ENCODE peak calls at places on chromosome 9, in four cellular contexts. I is HCT116, Z is neural progenitor cell, D is OCI-LY7. Q is an unnamed sample.
A peak's percentile ranks its signal among the peaks of the same experiment; 100 is the strongest.

GRCh38 chr9:128593039-128593438 is 40.7 kb downstream of the SPTAN1 start:
- DNase-seq in I (no peak), Z (no peak), D (no peak), Q (no peak)

GRCh38 chr9:123488683-123489321 is 132.8 kb downstream of the CRB2 start:
- DNase-seq in I (no peak), Z (peak; percentile 52), D (no peak), Q (no peak)

GRCh38 chr9:134640491-134641172 is 971 bp upstream of the COL5A1 start:
- DNase-seq in I (no peak), Z (peak; percentile 66), D (no peak), Q (no peak)

GRCh38 chr9:89871871-89872331 is 267.1 kb downstream of the GADD45G start:
- DNase-seq in I (no peak), Z (no peak), D (no peak), Q (no peak)

GRCh38 chr9:88312517-88313103 is 75.6 kb upstream of the SPIN1 start:
- DNase-seq in I (no peak), Z (no peak), D (no peak), Q (no peak)

GRCh38 chr9:108297025-108297424 is 558.8 kb downstream of the ACTL7B start:
- DNase-seq in I (no peak), Z (no peak), D (no peak), Q (no peak)

GRCh38 chr9:93061791-93062299 is 3.3 kb downstream of the SUSD3 start:
- DNase-seq in I (no peak), Z (peak; percentile 58), D (peak; percentile 97), Q (no peak)

GRCh38 chr9:130633336-130634190 is 30.8 kb upstream of the PRDM12 start:
- DNase-seq in I (no peak), Z (no peak), D (no peak), Q (no peak)

GRCh38 chr9:91847576-91847975 is 102.5 kb downstream of the ROR2 start:
- DNase-seq in I (no peak), Z (no peak), D (no peak), Q (no peak)

GRCh38 chr9:5186416-5187169 is 1.2 kb upstream of the INSL6 start:
- DNase-seq in I (peak; percentile 48), Z (peak; percentile 70), D (peak; percentile 50), Q (peak; percentile 71)

GRCh38 chr9:1890806-1891205 is 124.3 kb upstream of the SMARCA2 start:
- DNase-seq in I (no peak), Z (no peak), D (no peak), Q (no peak)

DNA sequence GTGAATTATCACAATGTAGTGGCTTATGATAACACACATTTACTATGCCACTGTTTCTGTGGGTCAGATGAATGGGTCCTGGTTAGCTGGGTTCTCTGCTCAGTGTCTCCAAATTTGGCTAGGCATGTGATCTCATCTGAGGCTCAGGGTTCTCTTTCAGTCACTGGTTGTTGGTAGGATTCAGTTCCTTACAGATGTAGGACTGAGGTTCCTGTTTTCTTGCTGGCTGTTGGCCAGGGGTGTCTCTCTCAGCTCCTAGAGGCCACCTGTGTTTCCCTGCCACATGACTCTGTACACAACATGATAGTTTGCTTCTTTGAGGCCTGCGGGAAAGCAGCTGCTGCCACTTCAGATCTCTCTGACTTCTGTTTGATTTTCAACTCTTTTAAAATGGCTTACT is 7.1 kb downstream of the NFX1 start:
- DNase-seq in I (no peak), Z (no peak), D (peak; percentile 94), Q (no peak)
- TF ChIP-seq EZH2phosphoT487 in I (no peak), Z (no peak), D (no peak), Q (no peak)

DNA sequence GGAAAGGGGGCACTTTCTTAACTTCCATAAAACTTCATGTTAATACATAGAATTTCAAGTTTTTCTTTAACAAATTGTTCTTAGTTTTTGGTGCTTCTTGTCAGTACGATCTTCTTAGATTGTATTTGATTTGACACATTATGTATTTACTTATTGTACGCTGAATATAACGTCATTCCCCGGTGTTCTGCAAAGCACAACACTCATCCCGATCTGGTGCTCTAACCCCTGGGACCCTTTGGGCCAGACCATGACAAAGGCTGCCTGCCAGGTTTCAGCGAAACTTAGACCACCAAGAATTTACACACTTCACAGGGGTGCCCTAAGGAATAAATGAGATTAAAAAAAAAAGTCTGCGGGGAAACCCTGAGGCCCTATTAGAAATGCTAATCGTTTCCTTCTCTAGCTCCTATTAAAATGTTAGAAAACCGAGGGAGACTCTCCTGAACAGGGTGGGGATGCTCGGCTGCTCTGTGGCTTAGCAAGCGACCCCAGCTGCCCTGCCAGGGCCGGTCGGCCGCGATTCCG is 886 bp upstream of the ANP32B start:
- DNase-seq in I (no peak), Z (no peak), D (no peak), Q (no peak)
- H3K79me2 ChIP-seq in I (peaks cover 37% of the 10 kb centered on the region), Z (peaks cover 40% of the 10 kb centered on the region), D (peaks cover 51% of the 10 kb centered on the region), Q (peaks cover 43% of the 10 kb centered on the region)

GRCh38 chr9:114674798-114675554 is 7.0 kb downstream of the TEX48 start:
- DNase-seq in I (no peak), Z (no peak), D (no peak), Q (no peak)
- TF ChIP-seq CTCF in I (no peak), Z (no peak), D (no peak), Q (no peak)

GRCh38 chr9:137198748-137199276 is 1.7 kb downstream of the TPRN start:
- DNase-seq in I (no peak), Z (no peak), D (no peak), Q (no peak)
- TF ChIP-seq EZH2phosphoT487 in I (no peak), Z (no peak), D (no peak), Q (no peak)

GRCh38 chr9:112489876-112490661 is 3.4 kb downstream of the KIAA1958 start:
- DNase-seq in I (no peak), Z (peak; percentile 33), D (no peak), Q (no peak)

GRCh38 chr9:112496074-112496722 is 9.6 kb downstream of the KIAA1958 start:
- DNase-seq in I (no peak), Z (no peak), D (no peak), Q (peak; percentile 8)

GRCh38 chr9:112494153-112494552 is 7.5 kb downstream of the KIAA1958 start:
- DNase-seq in I (no peak), Z (no peak), D (no peak), Q (no peak)

GRCh38 chr9:112495614-112496013 is 9.0 kb downstream of the KIAA1958 start:
- DNase-seq in I (no peak), Z (no peak), D (no peak), Q (no peak)

DNA sequence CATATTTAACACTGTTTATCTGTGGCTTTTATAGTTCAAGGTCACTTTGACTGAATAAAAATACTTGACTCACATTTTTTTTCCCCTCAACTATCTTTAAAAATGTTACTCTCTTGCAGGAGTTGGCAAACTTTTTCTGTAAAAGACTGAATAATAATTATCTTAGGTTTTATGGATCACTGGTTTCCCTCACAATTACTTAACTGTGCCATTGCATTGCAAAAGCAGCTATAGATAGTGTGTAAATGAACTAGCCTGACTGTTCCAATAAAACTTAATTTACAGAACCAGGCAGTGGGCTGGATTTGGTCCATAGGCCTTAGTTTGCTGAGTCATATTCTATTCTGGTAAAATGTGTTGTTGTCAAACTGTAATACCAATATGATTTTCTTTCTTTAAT is 7.1 kb downstream of the KIAA1958 start:
- DNase-seq in I (no peak), Z (no peak), D (no peak), Q (peak; percentile 13)
- H3K79me2 ChIP-seq in I (peaks cover 64% of the 10 kb centered on the region), Z (peaks cover 100% of the 10 kb centered on the region), D (peaks cover 72% of the 10 kb centered on the region), Q (peaks cover 29% of the 10 kb centered on the region)

GRCh38 chr9:3858961-3859360 is 333.2 kb upstream of the RFX3 start:
- DNase-seq in I (no peak), Z (no peak), D (no peak), Q (peak; percentile 70)

GRCh38 chr9:3865373-3865772 is 339.6 kb upstream of the RFX3 start:
- DNase-seq in I (no peak), Z (no peak), D (no peak), Q (peak; percentile 21)

GRCh38 chr9:3863686-3864085 is 337.9 kb upstream of the RFX3 start:
- DNase-seq in I (no peak), Z (no peak), D (no peak), Q (no peak)

GRCh38 chr9:3868012-3868411 is 342.2 kb upstream of the RFX3 start:
- DNase-seq in I (no peak), Z (no peak), D (no peak), Q (no peak)

DNA sequence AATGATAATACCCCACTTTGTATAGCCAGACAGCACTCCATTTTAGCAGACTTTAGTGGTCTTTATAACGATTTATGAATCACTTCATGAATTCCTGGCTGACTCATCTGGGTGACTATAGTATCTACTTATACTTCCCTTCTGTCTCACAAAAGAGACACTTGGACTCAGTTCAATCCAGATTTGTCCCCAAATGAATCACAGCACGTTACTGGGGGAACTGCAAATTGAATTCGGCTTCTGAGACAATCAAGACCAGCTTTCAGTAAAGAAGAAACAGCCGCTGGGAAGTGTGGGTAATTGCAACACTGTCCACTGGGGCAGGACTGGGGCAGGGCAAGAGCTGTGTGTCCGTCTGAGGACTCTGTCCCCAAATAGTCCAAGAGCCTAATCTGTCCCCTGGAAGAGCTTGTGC is 337.3 kb upstream of the RFX3 start:
- DNase-seq in I (peak; percentile 78), Z (no peak), D (no peak), Q (peak; percentile 96)
- TF ChIP-seq CTCF in I (peak; percentile 36), Z (no peak), D (no peak), Q (no peak)

DNA sequence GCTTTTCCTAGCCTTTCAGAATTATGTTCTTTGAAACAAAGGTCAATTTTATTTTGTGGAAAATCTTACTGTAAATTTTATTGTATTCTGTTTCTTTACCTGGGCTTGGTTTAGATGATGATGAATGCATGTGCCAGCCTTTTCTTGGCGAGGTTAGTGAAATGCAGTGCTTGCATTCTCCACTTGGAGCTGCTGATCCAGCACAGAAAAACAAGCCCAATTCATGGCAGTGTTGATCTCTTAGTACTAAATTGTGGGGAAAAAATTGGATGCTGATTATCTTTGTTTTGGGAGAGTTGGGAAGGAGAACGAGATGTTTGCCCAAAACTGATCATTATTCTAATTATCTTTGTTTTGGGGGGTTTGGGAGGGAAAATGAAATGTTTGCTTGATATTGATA is 3.7 kb downstream of the HABP4 start:
- DNase-seq in I (no peak), Z (peak; percentile 24), D (peak; percentile 17), Q (peak; percentile 64)
- TF ChIP-seq EZH2phosphoT487 in I (no peak), Z (no peak), D (no peak), Q (no peak)

GRCh38 chr9:33117306-33117705 is 40.8 kb upstream of the SMU1 start:
- DNase-seq in I (no peak), Z (no peak), D (no peak), Q (peak; percentile 55)
- H3K79me2 ChIP-seq in I (no peaks in the 10 kb centered on the region), Z (no peaks in the 10 kb centered on the region), D (no peaks in the 10 kb centered on the region), Q (no peaks in the 10 kb centered on the region)

GRCh38 chr9:124766815-124767554 is 4.1 kb downstream of the NR6A1 start:
- DNase-seq in I (no peak), Z (no peak), D (peak; percentile 49), Q (no peak)
- TF ChIP-seq CTCF in I (peak; percentile 40), Z (peak; percentile 40), D (peak; percentile 76), Q (peak; percentile 41)

GRCh38 chr9:136398286-136398685 is 1.7 kb downstream of the SNAPC4 start:
- DNase-seq in I (no peak), Z (no peak), D (no peak), Q (no peak)
- TF ChIP-seq EZH2phosphoT487 in I (no peak), Z (no peak), D (no peak), Q (no peak)